ENCODE peak calls at places on chromosomes 13 and 19, in six cellular contexts. C is lower lobe of right lung, N is pancreas, J is mesendoderm, M is breast epithelium, X is DND-41. Q is an unnamed sample.

GRCh38 chr19:53467138-53467502 is 413 bp upstream of the ZNF813 start:
- DNase-seq in J (no peak), X (no peak), N (no peak), C (peak; percentile 54), M (no peak), Q (no peak)

GRCh38 chr13:74273591-74273990 is 139.4 kb upstream of the KLF12 start:
- DNase-seq in M (no peak), N (no peak), C (no peak), J (no peak), X (no peak), Q (no peak)

GRCh38 chr13:27822873-27823311 is 30.6 kb downstream of the GSX1 start:
- DNase-seq in C (no peak), X (no peak), N (no peak), M (no peak), J (no peak), Q (no peak)

GRCh38 chr13:103839460-103839859 is 773.2 kb upstream of the SLC10A2 start:
- DNase-seq in N (no peak), X (no peak), M (no peak), J (peak; percentile 7), C (no peak), Q (no peak)

GRCh38 chr13:36536546-36536945 is 104.3 kb downstream of the CCNA1 start:
- DNase-seq in C (no peak), N (no peak), X (no peak), J (no peak), M (no peak), Q (no peak)

GRCh38 chr19:52710538-52710937 is 24.3 kb downstream of the ZNF611 start:
- DNase-seq in C (no peak), M (no peak), X (no peak), J (no peak), N (no peak), Q (no peak)

GRCh38 chr19:32407004-32407992 is 1.7 kb downstream of the DPY19L3 start:
- DNase-seq in X (no peak), N (peak; percentile 74), J (peak; percentile 10), C (peak; percentile 65), M (no peak), Q (no peak)

GRCh38 chr13:49512578-49512977 is 16.8 kb downstream of the PHF11 start:
- DNase-seq in C (no peak), N (no peak), X (no peak), M (no peak), J (no peak), Q (no peak)

GRCh38 chr13:93736111-93736510 is 509.5 kb downstream of the GPC6 start:
- DNase-seq in J (no peak), M (no peak), N (no peak), X (no peak), C (no peak), Q (no peak)

GRCh38 chr19:47405197-47405550 is 14.2 kb downstream of the MEIS3 start:
- DNase-seq in N (no peak), X (no peak), C (no peak), M (no peak), J (no peak), Q (no peak)

GRCh38 chr13:80084086-80084676 is 256.7 kb downstream of the SPRY2 start:
- DNase-seq in X (no peak), M (no peak), C (no peak), N (no peak), J (peak; percentile 88), Q (no peak)

GRCh38 chr13:85509512-85509911 is 289.7 kb downstream of the SLITRK6 start:
- DNase-seq in C (no peak), J (no peak), M (no peak), X (no peak), N (no peak), Q (no peak)

GRCh38 chr13:85503797-85504196 is 295.4 kb downstream of the SLITRK6 start:
- DNase-seq in C (no peak), J (no peak), M (no peak), X (no peak), N (no peak), Q (no peak)

GRCh38 chr13:85512421-85512820 is 286.8 kb downstream of the SLITRK6 start:
- DNase-seq in C (no peak), N (no peak), M (no peak), J (no peak), X (no peak), Q (no peak)

DNA sequence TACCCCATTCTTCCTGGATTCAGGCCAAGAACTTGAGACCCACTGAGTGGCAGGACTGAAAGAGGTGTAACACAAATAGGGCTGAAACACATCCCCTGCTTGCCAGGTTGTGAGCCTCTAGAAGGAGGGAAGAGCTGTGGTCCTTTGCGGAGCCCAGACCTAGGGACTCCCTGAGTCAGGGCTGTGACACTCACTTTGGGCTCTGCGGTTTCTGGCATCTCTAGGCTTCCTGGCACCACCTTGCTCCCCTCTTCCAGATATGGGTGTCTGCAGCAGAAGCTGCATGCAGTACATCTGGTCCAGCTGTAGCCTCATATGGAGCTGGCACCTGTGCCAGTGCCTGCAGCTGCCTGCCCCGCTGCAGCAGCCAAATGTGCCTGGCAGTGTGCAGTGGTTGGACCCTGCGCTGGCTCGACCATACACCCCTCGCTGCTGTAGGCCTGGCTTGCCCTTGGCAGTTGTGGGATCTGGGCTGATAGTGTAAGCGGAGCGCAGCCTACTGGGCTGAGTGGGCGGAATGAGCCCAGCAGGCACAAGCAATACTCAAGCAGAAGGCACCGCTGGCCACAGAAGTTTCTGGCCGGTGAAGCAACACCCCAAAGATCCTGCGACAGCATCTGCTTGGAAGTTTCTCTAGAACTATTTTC is 290.4 kb downstream of the SLITRK6 start:
- DNase-seq in M (no peak), J (peak; percentile 16), X (no peak), C (no peak), N (no peak), Q (no peak)
- H3K27ac ChIP-seq in M (peak overlapping the region; percentile 16), J (no peak overlapping the region), X (no peak overlapping the region), C (no peak overlapping the region), N (no peak overlapping the region), Q (no peak overlapping the region)

GRCh38 chr19:18428173-18428836 is 9.1 kb downstream of the SSBP4 start:
- DNase-seq in X (no peak), J (no peak), N (no peak), M (no peak), C (no peak), Q (no peak)
- H3K4me1 ChIP-seq in X (peaks cover 27% of the 10 kb centered on the region), J (peaks cover 2% of the 10 kb centered on the region), N (no peaks in the 10 kb centered on the region), M (no peaks in the 10 kb centered on the region), C (peaks cover 51% of the 10 kb centered on the region), Q (peaks cover 64% of the 10 kb centered on the region)

DNA sequence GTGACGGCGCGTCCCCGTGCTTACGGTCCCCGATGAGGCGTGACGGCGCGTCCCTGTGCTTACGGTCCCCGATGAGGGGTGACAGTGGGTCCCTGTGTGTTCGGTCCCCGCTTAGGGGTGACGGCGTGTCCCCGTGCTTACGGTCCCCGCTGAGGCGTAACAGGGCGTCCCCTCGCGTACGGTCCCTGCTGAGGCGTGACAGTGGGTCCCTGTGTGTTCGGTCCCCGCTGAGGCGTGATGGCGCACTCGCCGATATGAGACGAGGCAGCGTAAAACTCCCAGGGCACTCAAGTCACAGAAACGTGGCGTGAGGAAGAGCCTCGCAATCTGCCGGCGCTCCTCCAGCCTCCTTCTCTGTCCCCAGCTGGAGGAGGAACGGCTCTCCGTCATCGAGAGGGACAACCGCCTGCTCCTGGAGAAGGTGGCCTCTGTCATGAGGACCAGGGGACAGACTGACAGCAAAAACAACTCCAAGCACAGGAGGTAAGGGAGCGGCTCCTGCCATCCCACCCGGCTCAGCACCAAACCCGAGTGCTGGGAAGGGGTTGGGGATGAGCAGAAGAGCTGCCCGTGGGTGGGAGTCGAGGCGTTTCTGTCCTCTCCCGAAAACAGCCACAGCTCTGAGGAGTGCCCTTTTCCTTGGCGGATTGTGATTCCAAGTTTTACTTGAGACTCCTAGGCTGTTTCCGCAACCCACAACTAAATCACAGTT is 21.1 kb downstream of the CFAP97D2 start:
- DNase-seq in C (no peak), M (no peak), J (no peak), X (no peak), N (no peak), Q (no peak)
- H3K27ac ChIP-seq in C (no peak overlapping the region), M (no peak overlapping the region), J (no peak overlapping the region), X (no peak overlapping the region), N (no peak overlapping the region), Q (no peak overlapping the region)

GRCh38 chr13:30147380-30147779 is 160.0 kb downstream of the KATNAL1 start:
- DNase-seq in J (no peak), C (no peak), X (no peak), M (no peak), N (no peak), Q (no peak)
- H3K4me1 ChIP-seq in J (no peaks in the 10 kb centered on the region), C (peaks cover 18% of the 10 kb centered on the region), X (peaks cover 27% of the 10 kb centered on the region), M (peaks cover 8% of the 10 kb centered on the region), N (no peaks in the 10 kb centered on the region), Q (peaks cover 77% of the 10 kb centered on the region)

DNA sequence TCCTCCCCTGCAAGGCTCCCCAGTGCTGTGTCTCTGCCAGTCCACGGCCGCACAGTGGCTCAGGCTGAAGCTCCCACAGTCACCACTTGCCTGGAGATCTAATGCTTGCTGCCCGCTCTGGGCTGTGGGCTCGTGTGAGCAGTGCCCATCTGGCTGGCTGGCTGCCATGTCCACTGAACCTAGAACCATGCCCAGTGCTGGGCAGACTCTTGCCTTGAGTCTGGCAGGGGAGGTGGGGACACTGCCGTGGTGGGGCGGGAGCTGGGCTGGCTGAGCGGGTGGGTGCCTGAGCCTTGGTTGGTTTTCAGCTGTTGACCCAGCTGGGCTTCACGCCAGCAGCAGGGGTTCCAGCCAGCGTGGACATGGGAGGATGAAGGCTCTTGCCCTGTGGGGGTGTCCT is 52.3 kb downstream of the CRTC1 start:
- DNase-seq in J (no peak), X (no peak), C (no peak), N (no peak), M (no peak), Q (no peak)
- H3K27ac ChIP-seq in J (no peak overlapping the region), X (no peak overlapping the region), C (no peak overlapping the region), N (no peak overlapping the region), M (no peak overlapping the region), Q (no peak overlapping the region)

GRCh38 chr19:43610493-43610892 is 1.4 kb upstream of the SRRM5 start:
- DNase-seq in X (no peak), N (no peak), M (no peak), C (no peak), J (peak; percentile 57), Q (no peak)
- H3K4me1 ChIP-seq in X (no peaks in the 10 kb centered on the region), N (no peaks in the 10 kb centered on the region), M (no peaks in the 10 kb centered on the region), C (no peaks in the 10 kb centered on the region), J (no peaks in the 10 kb centered on the region), Q (no peaks in the 10 kb centered on the region)

Q was measured in CD4-positive, CD25-positive, alpha-beta regulatory T cell.